ENCODE peak calls at places on chromosomes 11 and 22, in six cellular contexts. Q is astrocyte, L is dorsolateral prefrontal cortex, M is colonic mucosa, G is endothelial cell of umbilical vein, X is iPS DF 6.9. Y is an unnamed sample. For H3K27me3, the result is how much of the 10 kb centered on the place peaks cover.

GRCh38 chr11:101567086-101567485 is 16.7 kb downstream of the TRPC6 start:
- DNase-seq in M (no peak), L (no peak), X (no peak), Q (no peak), G (no peak), Y (no peak)

GRCh38 chr11:102144357-102145342 is 34.4 kb downstream of the YAP1 start:
- DNase-seq in X (no peak), G (peak), M (peak), Q (no peak), L (no peak), Y (peak)

GRCh38 chr11:116851631-116852030 is 14.2 kb upstream of the APOA1 start:
- DNase-seq in G (no peak), M (no peak), L (no peak), X (no peak), Q (no peak), Y (no peak)

GRCh38 chr11:46338988-46339666 is 8.1 kb upstream of the DGKZ start:
- DNase-seq in G (no peak), L (no peak), Q (no peak), M (no peak), X (peak), Y (peak)

GRCh38 chr22:37316875-37317371 is 34.6 kb downstream of the CYTH4 start:
- DNase-seq in X (peak), Q (peak), L (peak), M (peak), G (peak), Y (peak)

GRCh38 chr11:24216488-24216887 is 280.4 kb upstream of the LUZP2 start:
- DNase-seq in Q (no peak), X (no peak), L (no peak), G (no peak), M (no peak), Y (no peak)

GRCh38 chr11:123526027-123526805 is 96.1 kb downstream of the GRAMD1B start:
- DNase-seq in G (no peak), Q (no peak), X (no peak), L (no peak), M (no peak), Y (no peak)

GRCh38 chr11:61297741-61298140 is 2.6 kb upstream of the VWCE start:
- DNase-seq in X (no peak), L (no peak), Q (peak), M (no peak), G (peak), Y (no peak)

GRCh38 chr11:96217206-96217605 is 125.8 kb downstream of the MAML2 start:
- DNase-seq in M (no peak), X (no peak), G (no peak), Q (no peak), L (no peak), Y (no peak)

GRCh38 chr11:74687237-74688005 is 43.8 kb downstream of the CHRDL2 start:
- DNase-seq in G (no peak), L (no peak), M (no peak), X (no peak), Q (peak), Y (no peak)

GRCh38 chr22:25780673-25781072 is 38.7 kb downstream of the MYO18B start:
- DNase-seq in Q (no peak), L (no peak), M (no peak), X (no peak), G (no peak), Y (no peak)

GRCh38 chr11:119764108-119764874 is 35.3 kb upstream of the NECTIN1 start:
- DNase-seq in X (no peak), M (no peak), L (peak), G (no peak), Q (peak), Y (peak)

GRCh38 chr22:18975434-18976196 is 39.5 kb upstream of the PRODH start:
- DNase-seq in M (no peak), L (no peak), G (no peak), Q (no peak), X (no peak), Y (peak)

GRCh38 chr11:17744151-17744940 is 9.8 kb downstream of the KCNC1 start:
- DNase-seq in X (no peak), L (peak), G (no peak), M (no peak), Q (peak), Y (no peak)

GRCh38 chr11:95831198-95831883 is 41.0 kb downstream of the CEP57 start:
- DNase-seq in X (no peak), L (no peak), M (no peak), G (peak), Q (peak), Y (no peak)

GRCh38 chr11:132499661-132500060 is 1032.6 kb downstream of the OPCML start:
- DNase-seq in L (no peak), X (no peak), M (no peak), G (no peak), Q (no peak), Y (no peak)

GRCh38 chr22:42865536-42865935 is 8.5 kb upstream of the ARFGAP3 start:
- DNase-seq in X (no peak), Q (no peak), M (no peak), G (no peak), L (no peak), Y (no peak)

GRCh38 chr22:29004647-29005371 is 56.8 kb downstream of the C22orf31 start:
- DNase-seq in L (peak), M (peak), G (peak), Q (peak), X (peak), Y (peak)

GRCh38 chr11:108601150-108601549 is 7.6 kb upstream of the EXPH5 start:
- DNase-seq in L (no peak), X (no peak), G (no peak), Q (peak), M (no peak), Y (no peak)

GRCh38 chr11:28878025-28878424 is 769.8 kb downstream of the METTL15 start:
- DNase-seq in X (no peak), Q (no peak), M (no peak), G (no peak), L (no peak), Y (no peak)

GRCh38 chr22:38865201-38866023 is 6.6 kb downstream of the CBX6 start:
- DNase-seq in L (no peak), Q (no peak), G (no peak), X (no peak), M (no peak), Y (no peak)

GRCh38 chr22:31944700-31945477 is 554 bp downstream of the YWHAH start:
- DNase-seq in Q (no peak), X (no peak), G (peak), M (peak), L (no peak), Y (peak)

GRCh38 chr22:25357606-25358420 is 138.4 kb downstream of the CRYBB2 start:
- DNase-seq in X (no peak), M (no peak), L (peak), Q (no peak), G (no peak), Y (peak)

GRCh38 chr22:40519948-40520331 is 116.6 kb downstream of the MRTFA start:
- DNase-seq in M (no peak), G (no peak), L (no peak), X (no peak), Q (no peak), Y (no peak)

GRCh38 chr11:119375629-119376196 is 5.8 kb downstream of the USP2 start:
- DNase-seq in X (no peak), M (peak), G (no peak), L (peak), Q (peak), Y (peak)

GRCh38 chr22:39306456-39307361 is 12.7 kb downstream of the RPL3 start:
- DNase-seq in X (no peak), Q (no peak), L (no peak), M (no peak), G (peak), Y (peak)

GRCh38 chr11:10305262-10305963 is 540 bp downstream of the ADM start:
- DNase-seq in X (no peak), G (no peak), L (no peak), M (peak), Q (no peak), Y (peak)

GRCh38 chr22:17703811-17704210 is 65.3 kb downstream of the BCL2L13 start:
- DNase-seq in L (no peak), Q (no peak), G (no peak), M (no peak), X (no peak), Y (no peak)

GRCh38 chr11:47127213-47127612 is 49.5 kb downstream of the ARFGAP2 start:
- DNase-seq in M (no peak), L (no peak), G (no peak), X (no peak), Q (no peak), Y (peak)

GRCh38 chr11:18723991-18724390 is 2.0 kb downstream of the IGSF22 start:
- DNase-seq in X (no peak), Q (no peak), G (no peak), M (no peak), L (peak), Y (peak)

GRCh38 chr22:26573026-26573662 is 16.8 kb downstream of the TPST2 start:
- DNase-seq in L (no peak), M (no peak), X (no peak), G (peak), Q (no peak), Y (no peak)

GRCh38 chr22:35275580-35275979 is 18.3 kb downstream of the HMGXB4 start:
- DNase-seq in L (no peak), M (no peak), G (no peak), X (no peak), Q (peak), Y (no peak)

GRCh38 chr22:46809153-46809885 is 46.9 kb downstream of the TBC1D22A start:
- DNase-seq in X (no peak), G (no peak), M (no peak), Q (no peak), L (no peak), Y (no peak)

GRCh38 chr11:19737575-19737974 is 24.9 kb downstream of the NAV2 start:
- DNase-seq in L (no peak), Q (no peak), G (no peak), M (no peak), X (no peak), Y (no peak)

GRCh38 chr11:19736831-19737230 is 24.2 kb downstream of the NAV2 start:
- DNase-seq in Q (no peak), L (no peak), X (no peak), M (no peak), G (no peak), Y (no peak)

GRCh38 chr11:19738124-19738523 is 25.5 kb downstream of the NAV2 start:
- DNase-seq in M (no peak), Q (no peak), X (no peak), G (no peak), L (no peak), Y (no peak)

GRCh38 chr11:19734171-19734570 is 21.5 kb downstream of the NAV2 start:
- DNase-seq in G (no peak), X (no peak), L (no peak), Q (no peak), M (no peak), Y (no peak)

GRCh38 chr11:19735512-19735911 is 22.9 kb downstream of the NAV2 start:
- DNase-seq in L (no peak), M (no peak), Q (peak), G (no peak), X (no peak), Y (no peak)
- H3K27me3 ChIP-seq in L (under half), M (under half), Q (under half), G (under half), X (under half), Y (under half)

GRCh38 chr11:473415-473814 is 23.3 kb downstream of the PTDSS2 start:
- DNase-seq in Q (no peak), L (no peak), G (no peak), X (no peak), M (no peak), Y (no peak)
- H3K27me3 ChIP-seq in Q (under half), L (under half), G (under half), X (under half), M (under half), Y (under half)

GRCh38 chr22:49735411-49736311 is 92.0 kb downstream of the BRD1 start:
- DNase-seq in M (no peak), G (peak), L (no peak), Q (no peak), X (no peak), Y (no peak)
- H3K27me3 ChIP-seq in M (under half), G (under half), L (under half), Q (under half), X (under half), Y (under half)

GRCh38 chr11:71256080-71256479 is 3.7 kb upstream of the SHANK2 start:
- DNase-seq in L (no peak), M (no peak), Q (no peak), G (no peak), X (no peak), Y (no peak)
- H3K27me3 ChIP-seq in L (under half), M (under half), Q (under half), G (under half), X (under half), Y (under half)

GRCh38 chr11:134510641-134511040 is 98.6 kb upstream of the B3GAT1 start:
- DNase-seq in Q (no peak), X (no peak), M (no peak), L (no peak), G (no peak), Y (no peak)
- H3K27me3 ChIP-seq in Q (under half), X (under half), M (under half), L (under half), G (under half), Y (under half)

GRCh38 chr11:117881217-117881616 is 4.8 kb upstream of the FXYD6 start:
- DNase-seq in L (no peak), Q (no peak), G (no peak), M (no peak), X (no peak), Y (no peak)
- H3K27me3 ChIP-seq in L (under half), Q (under half), G (under half), M (under half), X (under half), Y (under half)

DNA sequence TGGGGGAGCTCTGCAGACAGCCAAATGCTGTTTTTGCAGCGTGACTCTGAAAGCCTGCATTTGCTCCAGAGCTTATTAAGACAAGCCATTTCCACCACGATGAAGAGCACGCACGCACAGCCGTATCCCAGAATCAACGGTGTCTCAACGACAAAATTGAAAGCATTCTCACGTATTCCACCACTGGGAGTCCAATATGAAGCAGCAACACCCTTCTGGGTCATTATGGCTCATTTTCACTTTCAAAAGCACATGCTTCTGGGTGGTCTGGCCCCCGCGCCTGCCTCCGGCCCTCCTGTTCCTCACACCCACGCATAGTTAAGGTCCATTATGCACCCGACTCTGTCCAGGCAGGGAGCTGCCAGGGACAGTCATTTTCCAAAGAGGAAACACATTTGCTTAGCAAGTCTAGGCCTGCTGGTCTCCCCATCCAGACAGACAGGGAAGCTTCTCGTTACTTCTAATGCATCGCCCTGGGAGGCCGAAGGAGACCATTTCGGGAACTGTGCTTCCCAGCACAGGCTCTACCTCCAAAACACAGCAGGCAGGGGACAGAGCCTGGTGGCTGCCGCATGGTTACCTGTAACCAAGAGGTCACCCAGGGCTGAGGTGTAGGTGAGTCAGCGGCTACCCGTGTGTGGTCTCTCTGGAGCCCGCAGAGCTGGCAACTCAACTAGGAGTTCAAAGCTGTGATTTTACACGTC is 87.0 kb upstream of the SHANK2 start:
- DNase-seq in G (no peak), Q (no peak), X (no peak), L (no peak), M (no peak), Y (no peak)
- H3K27me3 ChIP-seq in G (under half), Q (under half), X (under half), L (under half), M (under half), Y (under half)

Y was measured in body of pancreas.